ENCODE peak calls at places on chromosomes 11 and 22, in five cellular contexts. One of them, this sample, is unnamed.
A peak's percentile ranks its signal among the peaks of the same experiment; 100 is the strongest.

GRCh38 chr22:44668190-44668885 is 33.7 kb upstream of the PRR5 start:
- DNase-seq in fibroblast of lung: no peak
- DNase-seq in body of pancreas: no peak
- DNase-seq in IMR-90: no peak
- DNase-seq in choroid plexus epithelial cell: no peak
- DNase-seq in this sample: peak; percentile 31

GRCh38 chr11:58567889-58568512 is 7.7 kb downstream of the LPXN start:
- DNase-seq in fibroblast of lung: peak; percentile 49
- DNase-seq in body of pancreas: peak; percentile 58
- DNase-seq in IMR-90: peak; percentile 54
- DNase-seq in choroid plexus epithelial cell: peak; percentile 78
- DNase-seq in this sample: peak; percentile 50

GRCh38 chr11:47355283-47356128 is 3.0 kb upstream of the MYBPC3 start:
- DNase-seq in fibroblast of lung: peak; percentile 83
- DNase-seq in body of pancreas: peak; percentile 99
- DNase-seq in IMR-90: peak; percentile 88
- DNase-seq in choroid plexus epithelial cell: peak; percentile 94
- DNase-seq in this sample: peak; percentile 97

GRCh38 chr11:61972112-61972795 is 4.8 kb upstream of the FTH1 start:
- DNase-seq in fibroblast of lung: peak; percentile 88
- DNase-seq in body of pancreas: no peak
- DNase-seq in IMR-90: no peak
- DNase-seq in choroid plexus epithelial cell: peak; percentile 97
- DNase-seq in this sample: no peak

GRCh38 chr22:35510951-35511350 is 29.7 kb upstream of the RASD2 start:
- DNase-seq in fibroblast of lung: no peak
- DNase-seq in body of pancreas: no peak
- DNase-seq in IMR-90: no peak
- DNase-seq in choroid plexus epithelial cell: no peak
- DNase-seq in this sample: no peak

GRCh38 chr11:124661553-124661952 is 12.0 kb downstream of the SIAE start:
- DNase-seq in fibroblast of lung: no peak
- DNase-seq in body of pancreas: no peak
- DNase-seq in IMR-90: no peak
- DNase-seq in choroid plexus epithelial cell: no peak
- DNase-seq in this sample: no peak

GRCh38 chr11:72582206-72583176 is 91.7 kb downstream of the PDE2A start:
- DNase-seq in fibroblast of lung: no peak
- DNase-seq in body of pancreas: no peak
- DNase-seq in IMR-90: no peak
- DNase-seq in choroid plexus epithelial cell: no peak
- DNase-seq in this sample: no peak

GRCh38 chr11:67312187-67313021 is 9.1 kb downstream of the SSH3 start:
- DNase-seq in fibroblast of lung: no peak
- DNase-seq in body of pancreas: no peak
- DNase-seq in IMR-90: no peak
- DNase-seq in choroid plexus epithelial cell: no peak
- DNase-seq in this sample: no peak

DNA sequence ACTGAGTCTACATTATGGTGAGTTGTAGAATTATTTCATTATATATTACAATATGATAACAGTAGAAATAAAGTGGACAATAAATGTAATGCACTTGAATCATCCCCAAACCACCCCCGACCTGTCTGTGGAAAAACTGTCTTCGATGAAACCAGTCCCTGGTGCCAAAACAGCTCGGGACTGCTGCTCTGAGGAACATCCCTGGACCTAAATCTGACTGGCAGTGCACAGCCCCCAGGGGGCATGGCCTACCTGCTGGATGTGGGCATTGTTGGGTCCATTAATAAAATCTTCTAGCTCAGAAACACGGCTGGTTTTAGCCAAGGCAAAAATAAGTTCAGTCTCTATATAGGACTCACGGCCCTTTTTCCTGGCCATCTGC is 29.4 kb upstream of the SLC25A1 start:
- DNase-seq in fibroblast of lung: no peak
- DNase-seq in body of pancreas: no peak
- DNase-seq in IMR-90: no peak
- DNase-seq in choroid plexus epithelial cell: no peak
- DNase-seq in this sample: no peak
- TF ChIP-seq CTCF in fibroblast of lung: no peak
- TF ChIP-seq CTCF in body of pancreas: no peak
- TF ChIP-seq CTCF in IMR-90: no peak
- TF ChIP-seq CTCF in choroid plexus epithelial cell: no peak
- TF ChIP-seq CTCF in this sample: no peak

GRCh38 chr11:612201-612960 is 3.4 kb downstream of the IRF7 start:
- DNase-seq in fibroblast of lung: no peak
- DNase-seq in body of pancreas: no peak
- DNase-seq in IMR-90: peak; percentile 22
- DNase-seq in choroid plexus epithelial cell: peak; percentile 38
- DNase-seq in this sample: no peak
- TF ChIP-seq CTCF in fibroblast of lung: peak; percentile 14
- TF ChIP-seq CTCF in body of pancreas: no peak
- TF ChIP-seq CTCF in IMR-90: peak; percentile 17
- TF ChIP-seq CTCF in choroid plexus epithelial cell: peak; percentile 51
- TF ChIP-seq CTCF in this sample: peak; percentile 33

GRCh38 chr11:69444381-69445130 is 36.9 kb upstream of the LINC01488 start:
- DNase-seq in fibroblast of lung: peak; percentile 90
- DNase-seq in body of pancreas: peak; percentile 45
- DNase-seq in IMR-90: peak; percentile 93
- DNase-seq in choroid plexus epithelial cell: peak; percentile 97
- DNase-seq in this sample: peak; percentile 32
- TF ChIP-seq CTCF in fibroblast of lung: peak; percentile 19
- TF ChIP-seq CTCF in body of pancreas: peak; percentile 33
- TF ChIP-seq CTCF in IMR-90: peak; percentile 56
- TF ChIP-seq CTCF in choroid plexus epithelial cell: peak; percentile 64
- TF ChIP-seq CTCF in this sample: peak; percentile 56

GRCh38 chr11:102810943-102811528 is 13.1 kb upstream of the MMP1 start:
- DNase-seq in fibroblast of lung: peak; percentile 35
- DNase-seq in body of pancreas: no peak
- DNase-seq in IMR-90: peak; percentile 45
- DNase-seq in choroid plexus epithelial cell: peak; percentile 61
- DNase-seq in this sample: no peak
- TF ChIP-seq CTCF in fibroblast of lung: peak; percentile 61
- TF ChIP-seq CTCF in body of pancreas: peak; percentile 33
- TF ChIP-seq CTCF in IMR-90: peak; percentile 53
- TF ChIP-seq CTCF in choroid plexus epithelial cell: peak; percentile 68
- TF ChIP-seq CTCF in this sample: peak; percentile 56